ENCODE peak calls at places on chromosomes 12 and 14, in four cellular contexts. Q is amygdala, F is WTC11, B is immature natural killer cell. A is an unnamed sample.

GRCh38 chr12:25894759-25895158 is 63.7 kb upstream of the RASSF8 start:
- DNase-seq in Q (no peak), B (no peak), F (no peak), A (no peak)

GRCh38 chr12:15188136-15188535 is 33.1 kb downstream of the RERG start:
- DNase-seq in B (no peak), F (no peak), Q (no peak), A (no peak)

GRCh38 chr14:77181603-77182437 is at the start of gene TMEM63C:
- DNase-seq in B (peak; percentile 34), Q (no peak), F (peak; percentile 98), A (peak; percentile 42)

GRCh38 chr14:96568646-96569045 is 66.5 kb downstream of the PAPOLA start:
- DNase-seq in B (no peak), F (no peak), Q (no peak), A (no peak)

GRCh38 chr12:26691234-26691970 is 141.6 kb downstream of the ITPR2 start:
- DNase-seq in B (no peak), F (peak; percentile 40), Q (peak; percentile 3), A (peak; percentile 4)

GRCh38 chr12:121095544-121096198 is 37.0 kb upstream of the P2RX7 start:
- DNase-seq in Q (peak; percentile 8), F (peak; percentile 83), B (peak; percentile 76), A (peak; percentile 55)

GRCh38 chr14:88707088-88707487 is 85.7 kb downstream of the EML5 start:
- DNase-seq in Q (no peak), B (no peak), F (no peak), A (no peak)

GRCh38 chr12:6538420-6539275 is 4.3 kb downstream of the GAPDH start:
- DNase-seq in B (no peak), F (no peak), Q (no peak), A (no peak)

GRCh38 chr12:111426341-111427185 is 20.8 kb downstream of the SH2B3 start:
- DNase-seq in F (no peak), Q (no peak), B (no peak), A (no peak)

GRCh38 chr12:67034110-67034879 is 234.9 kb upstream of the CAND1 start:
- DNase-seq in B (no peak), Q (no peak), F (no peak), A (no peak)

GRCh38 chr14:72777636-72778035 is 116.3 kb downstream of the DPF3 start:
- DNase-seq in F (no peak), B (no peak), Q (no peak), A (no peak)

GRCh38 chr12:15364221-15365170 is 42.2 kb downstream of the PTPRO start:
- DNase-seq in Q (no peak), F (no peak), B (no peak), A (no peak)

GRCh38 chr12:94954029-94954685 is 49.3 kb downstream of the NDUFA12 start:
- DNase-seq in Q (no peak), F (no peak), B (no peak), A (peak; percentile 5)

GRCh38 chr14:24032727-24033418 is 18.9 kb upstream of the CARMIL3 start:
- DNase-seq in F (no peak), Q (no peak), B (no peak), A (no peak)

GRCh38 chr12:104751594-104751993 is 206.5 kb downstream of the SLC41A2 start:
- DNase-seq in B (no peak), F (no peak), Q (no peak), A (no peak)

GRCh38 chr14:65352964-65353530 is 59.5 kb upstream of the FUT8 start:
- DNase-seq in Q (no peak), B (no peak), F (no peak), A (no peak)

GRCh38 chr14:101582294-101582693 is 21.0 kb downstream of the DIO3 start:
- DNase-seq in Q (no peak), F (no peak), B (no peak), A (no peak)

GRCh38 chr12:104952816-104953215 is 5.3 kb downstream of the SLC41A2 start:
- DNase-seq in Q (no peak), F (no peak), B (no peak), A (no peak)

GRCh38 chr12:6943719-6944380 is at the start of the genes C12orf57 and RNU7-1:
- DNase-seq in Q (peak; percentile 73), B (peak; percentile 89), F (peak; percentile 76), A (peak; percentile 61)

GRCh38 chr12:32170437-32170998 is 63.9 kb downstream of the BICD1 start:
- DNase-seq in Q (no peak), F (no peak), B (no peak), A (no peak)

GRCh38 chr12:98424726-98425401 is 90.5 kb upstream of the TMPO start:
- DNase-seq in F (peak; percentile 57), Q (peak; percentile 7), B (peak; percentile 6), A (no peak)

GRCh38 chr12:45730842-45731336 is 1.4 kb downstream of the ARID2 start:
- DNase-seq in B (peak; percentile 55), F (no peak), Q (no peak), A (no peak)

GRCh38 chr14:65718629-65719028 is 306.1 kb downstream of the FUT8 start:
- DNase-seq in F (no peak), B (no peak), Q (no peak), A (no peak)

GRCh38 chr12:120586860-120587259 is 5.7 kb upstream of the POP5 start:
- DNase-seq in B (no peak), Q (no peak), F (no peak), A (no peak)

GRCh38 chr12:8912910-8913309 is 1.4 kb upstream of the PHC1 start:
- DNase-seq in F (peak; percentile 38), Q (no peak), B (no peak), A (no peak)

GRCh38 chr14:39977198-39977597 is 545.0 kb upstream of the FBXO33 start:
- DNase-seq in B (no peak), F (no peak), Q (no peak), A (no peak)

GRCh38 chr14:73295198-73295796 is 58.0 kb downstream of the PAPLN start:
- DNase-seq in Q (no peak), F (no peak), B (peak; percentile 19), A (no peak)

GRCh38 chr12:2360630-2361170 is 307.9 kb downstream of the CACNA1C start:
- DNase-seq in Q (no peak), B (no peak), F (no peak), A (no peak)

GRCh38 chr12:19220205-19220604 is 90.7 kb downstream of the PLEKHA5 start:
- DNase-seq in F (no peak), Q (no peak), B (no peak), A (no peak)

GRCh38 chr12:5171701-5172100 is 128.0 kb downstream of the KCNA5 start:
- DNase-seq in B (no peak), F (peak; percentile 38), Q (no peak), A (no peak)

GRCh38 chr14:94945615-94946014 is 175.7 kb upstream of the GSC start:
- DNase-seq in B (peak; percentile 64), F (no peak), Q (no peak), A (no peak)

GRCh38 chr12:22709292-22709691 is 84.3 kb downstream of the ETNK1 start:
- DNase-seq in B (no peak), F (no peak), Q (no peak), A (no peak)

GRCh38 chr12:33575346-33575745 is 135.7 kb upstream of the SYT10 start:
- DNase-seq in F (no peak), Q (no peak), B (no peak), A (no peak)